ENCODE peak calls at places on chromosomes 1 and 21, in eight cellular contexts. R, Z, V, A, E, Q, U and F are unnamed samples. For H3K27me3, the result is how much of the 10 kb centered on the place peaks cover.

GRCh38 chr1:183622884-183623785 is 12.4 kb downstream of the ARPC5 start:
- DNase-seq in V (no peak), R (peak), Q (peak), E (peak), Z (peak), A (no peak), U (peak), F (peak)

GRCh38 chr1:220164116-220164515 is 70.2 kb downstream of the IARS2 start:
- DNase-seq in V (no peak), A (no peak), Q (no peak), R (no peak), Z (no peak), E (no peak), U (no peak), F (no peak)

GRCh38 chr1:24080131-24080530 is 31.8 kb downstream of the MYOM3 start:
- DNase-seq in A (no peak), R (peak), Z (no peak), E (no peak), V (no peak), Q (peak), U (no peak), F (no peak)

GRCh38 chr1:94362466-94363058 is 55.6 kb upstream of the ABCD3 start:
- DNase-seq in V (no peak), Z (no peak), R (no peak), Q (no peak), E (peak), A (no peak), U (no peak), F (no peak)

GRCh38 chr1:65939636-65940035 is 146.9 kb downstream of the PDE4B start:
- DNase-seq in Z (no peak), R (no peak), Q (no peak), V (no peak), U (peak), A (no peak), E (no peak), F (no peak)

GRCh38 chr1:19392221-19392620 is 80.1 kb downstream of the SLC66A1 start:
- DNase-seq in U (no peak), V (peak), Q (no peak), E (no peak), Z (no peak), A (no peak), R (no peak), F (no peak)

GRCh38 chr1:41492341-41492848 is 7.9 kb upstream of the EDN2 start:
- DNase-seq in V (no peak), R (no peak), Q (no peak), A (no peak), U (no peak), E (peak), Z (no peak), F (no peak)

GRCh38 chr1:8077120-8077573 is 51.0 kb upstream of the ERRFI1 start:
- DNase-seq in A (no peak), R (peak), E (peak), Z (peak), U (peak), V (no peak), Q (peak), F (no peak)

GRCh38 chr1:179818743-179819173 is 58.8 kb downstream of the TOR1AIP2 start:
- DNase-seq in A (no peak), Z (peak), Q (no peak), V (peak), R (peak), E (no peak), U (no peak), F (no peak)

GRCh38 chr21:17436626-17437111 is 76.2 kb upstream of the CXADR start:
- DNase-seq in Z (no peak), V (no peak), A (no peak), Q (no peak), U (no peak), R (no peak), E (no peak), F (no peak)

GRCh38 chr1:215583185-215583692 is 16.1 kb downstream of the KCTD3 start:
- DNase-seq in U (no peak), V (no peak), A (no peak), Q (peak), R (no peak), E (peak), Z (no peak), F (no peak)

GRCh38 chr1:158274797-158275196 is 14.9 kb upstream of the CD1C start:
- DNase-seq in E (no peak), V (no peak), Z (no peak), R (no peak), Q (no peak), A (no peak), U (no peak), F (no peak)

GRCh38 chr1:229111703-229112319 is 159.1 kb upstream of the RAB4A start:
- DNase-seq in E (no peak), Z (no peak), U (no peak), R (no peak), A (no peak), V (no peak), Q (no peak), F (no peak)

GRCh38 chr1:63651110-63651776 is 58.0 kb downstream of the PGM1 start:
- DNase-seq in E (peak), V (no peak), R (no peak), U (no peak), A (no peak), Z (no peak), Q (no peak), F (peak)

GRCh38 chr1:186240436-186240835 is 134.6 kb downstream of the TPR start:
- DNase-seq in E (no peak), R (no peak), U (no peak), V (no peak), A (no peak), Z (no peak), Q (no peak), F (no peak)

GRCh38 chr1:21324368-21325137 is 34.3 kb upstream of the ECE1 start:
- DNase-seq in E (peak), V (peak), U (peak), Q (peak), R (peak), A (no peak), Z (peak), F (peak)

GRCh38 chr1:117645343-117645742 is 39.5 kb downstream of the TENT5C start:
- DNase-seq in U (no peak), E (no peak), Q (no peak), A (no peak), Z (no peak), R (no peak), V (no peak), F (no peak)

GRCh38 chr1:184296466-184297243 is 90.2 kb upstream of the C1orf21 start:
- DNase-seq in A (peak), Q (peak), R (peak), V (peak), Z (peak), U (peak), E (no peak), F (no peak)

GRCh38 chr21:15029077-15029476 is 35.7 kb downstream of the NRIP1 start:
- DNase-seq in Q (no peak), V (no peak), Z (no peak), E (no peak), R (no peak), A (no peak), U (no peak), F (no peak)

GRCh38 chr1:167491586-167492408 is 26.5 kb downstream of the CD247 start:
- DNase-seq in Z (no peak), A (no peak), U (no peak), V (no peak), E (no peak), Q (no peak), R (no peak), F (no peak)

GRCh38 chr1:178055779-178056471 is 38.0 kb upstream of the RASAL2 start:
- DNase-seq in A (no peak), Q (no peak), E (peak), U (peak), Z (no peak), V (no peak), R (no peak), F (no peak)

GRCh38 chr1:236455242-236455641 is 61.2 kb downstream of the EDARADD start:
- DNase-seq in A (no peak), R (no peak), Q (no peak), E (no peak), V (no peak), Z (no peak), U (no peak), F (no peak)

GRCh38 chr1:33634806-33635205 is 162.4 kb downstream of the ZSCAN20 start:
- DNase-seq in E (peak), U (no peak), Q (peak), V (no peak), R (no peak), A (no peak), Z (no peak), F (no peak)

GRCh38 chr1:111638320-111638719 is 18.7 kb downstream of the RAP1A start:
- DNase-seq in V (no peak), A (no peak), Z (no peak), Q (no peak), E (no peak), R (no peak), U (no peak), F (no peak)

GRCh38 chr1:92446546-92446945 is 40.2 kb downstream of the GFI1 start:
- DNase-seq in R (no peak), U (no peak), V (no peak), Z (no peak), Q (no peak), E (no peak), A (peak), F (no peak)

GRCh38 chr1:186093437-186093836 is 281.6 kb downstream of the TPR start:
- DNase-seq in A (no peak), U (no peak), Q (no peak), R (peak), V (no peak), Z (no peak), E (peak), F (no peak)

GRCh38 chr1:212237651-212238050 is 47.6 kb upstream of the PPP2R5A start:
- DNase-seq in R (no peak), A (no peak), Q (peak), V (no peak), Z (no peak), E (peak), U (no peak), F (no peak)

GRCh38 chr1:116125761-116126160 is 14.6 kb downstream of the MAB21L3 start:
- DNase-seq in R (no peak), U (no peak), E (peak), Z (no peak), A (no peak), V (no peak), Q (no peak), F (no peak)

GRCh38 chr1:231354330-231355020 is 16.4 kb downstream of the SPRTN start:
- DNase-seq in Q (no peak), U (no peak), E (no peak), V (no peak), R (no peak), Z (no peak), A (no peak), F (no peak)

GRCh38 chr1:69993787-69994186 is 211.6 kb downstream of the LRRC40 start:
- DNase-seq in Q (no peak), U (no peak), R (no peak), Z (no peak), E (no peak), V (no peak), A (no peak), F (no peak)

GRCh38 chr1:178232108-178232507 is 138.2 kb downstream of the RASAL2 start:
- DNase-seq in A (no peak), E (no peak), Z (no peak), Q (no peak), V (no peak), R (no peak), U (no peak), F (no peak)

GRCh38 chr1:102118150-102118549 is 121.4 kb upstream of the OLFM3 start:
- DNase-seq in Z (no peak), U (no peak), R (no peak), V (no peak), A (no peak), E (no peak), Q (no peak), F (no peak)

GRCh38 chr1:107594541-107594940 is 370.4 kb downstream of the VAV3 start:
- DNase-seq in U (no peak), A (no peak), R (no peak), Q (no peak), Z (no peak), E (peak), V (no peak), F (no peak)

GRCh38 chr1:40766560-40766959 is 17.0 kb upstream of the KCNQ4 start:
- DNase-seq in Z (no peak), E (no peak), V (no peak), U (no peak), A (no peak), Q (no peak), R (no peak), F (no peak)

GRCh38 chr1:219506337-219506944 is 106.5 kb downstream of the ZC3H11B start:
- DNase-seq in A (no peak), R (no peak), E (peak), Z (no peak), Q (peak), U (no peak), V (no peak), F (no peak)

GRCh38 chr1:245428681-245429080 is 273.9 kb downstream of the KIF26B start:
- DNase-seq in Z (no peak), E (no peak), Q (no peak), R (no peak), A (no peak), U (no peak), V (no peak), F (no peak)
- H3K27ac ChIP-seq in Z (no peak), E (no peak), Q (no peak), R (no peak), A (no peak), U (no peak), V (no peak), F (no peak)

GRCh38 chr1:37032660-37033354 is 1.5 kb downstream of the GRIK3 start:
- DNase-seq in U (no peak), Q (no peak), V (no peak), R (no peak), E (no peak), A (no peak), Z (no peak), F (no peak)
- H3K27me3 ChIP-seq in U (half or more), Q (under half), V (half or more), R (half or more), E (half or more), A (half or more), Z (under half), F (half or more)

GRCh38 chr1:5830771-5831599 is 161.2 kb downstream of the NPHP4 start:
- DNase-seq in V (no peak), R (no peak), U (no peak), A (no peak), Q (peak), Z (no peak), E (no peak), F (no peak)
- TF ChIP-seq CTCF in V (no peak), R (no peak), U (no peak), A (no peak), Q (no peak), Z (no peak), E (peak), F (no peak)

DNA sequence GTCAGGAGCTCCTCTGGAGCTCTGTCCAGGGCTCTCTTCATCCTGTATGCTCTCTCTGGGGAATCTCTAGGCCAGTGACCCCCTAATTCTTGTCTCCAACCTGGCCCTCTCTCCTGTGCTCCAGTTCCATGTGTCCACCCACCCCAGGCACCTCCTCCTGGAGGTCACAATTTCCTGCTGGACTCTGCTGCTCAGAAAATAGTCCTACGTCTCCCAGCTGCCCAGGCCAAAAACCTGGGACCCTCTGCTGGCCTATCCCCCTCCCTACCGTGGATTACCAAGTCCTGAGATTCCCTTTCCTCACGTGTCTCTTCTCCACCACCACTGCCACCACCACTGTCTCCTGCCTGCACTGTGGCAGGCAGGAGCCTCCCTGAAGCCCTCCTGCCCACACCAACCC is 11.7 kb downstream of the NES start:
- DNase-seq in Z (no peak), E (no peak), U (no peak), Q (no peak), R (no peak), A (no peak), V (no peak), F (no peak)
- H3K27ac ChIP-seq in Z (no peak), E (no peak), U (peak), Q (no peak), R (peak), A (peak), V (peak), F (no peak)

GRCh38 chr1:209384710-209385550 is 198.6 kb upstream of the CAMK1G start:
- DNase-seq in U (no peak), E (peak), Z (no peak), R (no peak), V (no peak), Q (no peak), A (no peak), F (no peak)
- H3K27me3 ChIP-seq in U (under half), E (under half), Z (under half), R (under half), V (under half), Q (under half), A (under half), F (under half)

GRCh38 chr21:31755027-31755426 is 23.1 kb upstream of the SCAF4 start:
- DNase-seq in U (no peak), E (no peak), Q (no peak), A (no peak), Z (no peak), R (no peak), V (no peak), F (no peak)
- TF ChIP-seq CTCF in U (no peak), E (no peak), Q (no peak), A (no peak), Z (no peak), R (no peak), V (no peak), F (no peak)

DNA sequence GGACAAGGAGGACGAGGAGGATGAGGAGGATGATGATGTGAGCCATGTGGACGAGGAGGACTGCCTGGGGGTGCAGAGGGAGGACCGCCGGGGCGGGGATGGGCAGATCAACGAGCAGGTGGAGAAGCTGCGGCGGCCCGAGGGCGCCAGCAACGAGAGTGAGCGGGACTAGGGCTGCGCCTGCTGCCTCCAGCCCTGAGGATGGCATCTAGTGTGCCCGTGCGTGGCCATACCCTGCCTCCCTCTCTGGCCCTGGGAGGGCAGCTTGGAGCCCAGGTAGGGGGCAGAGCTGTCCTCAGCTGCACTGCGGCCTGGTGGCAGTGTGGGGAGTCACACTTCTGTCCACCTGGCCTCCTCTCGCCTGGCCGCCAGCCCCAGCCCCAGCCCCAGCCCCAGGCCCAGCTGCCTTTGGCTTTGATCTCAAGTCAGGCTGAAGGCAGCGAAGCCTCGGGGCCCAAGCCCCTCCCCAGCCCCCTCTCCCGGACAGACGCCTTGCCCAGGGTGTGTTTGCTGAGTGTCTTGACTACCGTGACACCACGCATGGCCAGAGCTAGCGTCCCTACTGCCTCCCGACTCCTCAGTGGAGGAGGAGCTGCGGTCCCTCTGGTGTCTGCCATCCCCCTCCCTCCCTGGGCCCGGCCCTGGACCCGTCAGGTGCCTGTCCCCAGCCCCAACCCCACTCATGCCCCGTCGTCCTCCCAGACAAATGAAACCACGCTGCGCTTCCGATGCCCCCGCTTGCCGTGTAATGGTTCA is 155.2 kb downstream of the PEX14 start:
- DNase-seq in Z (no peak), E (no peak), A (no peak), R (no peak), Q (peak), V (peak), U (peak), F (no peak)
- H3K27ac ChIP-seq in Z (peak), E (no peak), A (no peak), R (no peak), Q (no peak), V (no peak), U (no peak), F (no peak)